ENCODE peak calls at places on chromosomes 3 and 15, in four cellular contexts. Q is K562, I is SK-N-SH, X is H1. E is an unnamed sample.

GRCh38 chr15:83516935-83517334 is 69.8 kb downstream of the SH3GL3 start:
- DNase-seq in Q (peak; percentile 38), X (no peak), I (no peak), E (no peak)

GRCh38 chr3:179961081-179962078 is 75.4 kb downstream of the PEX5L start:
- DNase-seq in Q (no peak), X (no peak), I (no peak), E (peak; percentile 71)

GRCh38 chr3:94524102-94524922 is 461.5 kb downstream of the NSUN3 start:
- DNase-seq in Q (no peak), X (no peak), I (no peak), E (no peak)

GRCh38 chr3:59559721-59560514 is 510.1 kb upstream of the CFAP20DC start:
- DNase-seq in Q (no peak), X (no peak), I (no peak), E (no peak)

GRCh38 chr15:71807125-71807629 is 3.2 kb upstream of the NR2E3 start:
- DNase-seq in I (peak; percentile 29), X (no peak), Q (no peak), E (no peak)

GRCh38 chr3:48765376-48765775 is 48.4 kb upstream of the IP6K2 start:
- DNase-seq in Q (no peak), X (no peak), I (peak; percentile 27), E (no peak)

GRCh38 chr3:188170461-188171459 is 16.8 kb downstream of the LPP start:
- DNase-seq in X (no peak), Q (no peak), I (no peak), E (no peak)

GRCh38 chr3:64650710-64651109 is 37.1 kb downstream of the ADAMTS9 start:
- DNase-seq in I (no peak), Q (no peak), X (no peak), E (no peak)

GRCh38 chr3:138945646-138946553 is 1.0 kb downstream of the FOXL2 start:
- DNase-seq in X (no peak), I (peak; percentile 79), Q (peak; percentile 56), E (no peak)

GRCh38 chr3:71183544-71183943 is 400.0 kb downstream of the FOXP1 start:
- DNase-seq in I (no peak), Q (no peak), X (no peak), E (no peak)

GRCh38 chr3:71184252-71184651 is 399.3 kb downstream of the FOXP1 start:
- DNase-seq in Q (no peak), I (no peak), X (no peak), E (no peak)

GRCh38 chr3:71187715-71188114 is 395.8 kb downstream of the FOXP1 start:
- DNase-seq in I (no peak), Q (no peak), X (no peak), E (no peak)

GRCh38 chr3:71186816-71187215 is 396.7 kb downstream of the FOXP1 start:
- DNase-seq in I (no peak), X (no peak), Q (no peak), E (no peak)

GRCh38 chr3:71185733-71186455 is 397.6 kb downstream of the FOXP1 start:
- DNase-seq in Q (peak; percentile 34), X (no peak), I (no peak), E (no peak)
- TF ChIP-seq NRF1 in Q (no peak), X (no peak), I (no peak), E (no peak)

DNA sequence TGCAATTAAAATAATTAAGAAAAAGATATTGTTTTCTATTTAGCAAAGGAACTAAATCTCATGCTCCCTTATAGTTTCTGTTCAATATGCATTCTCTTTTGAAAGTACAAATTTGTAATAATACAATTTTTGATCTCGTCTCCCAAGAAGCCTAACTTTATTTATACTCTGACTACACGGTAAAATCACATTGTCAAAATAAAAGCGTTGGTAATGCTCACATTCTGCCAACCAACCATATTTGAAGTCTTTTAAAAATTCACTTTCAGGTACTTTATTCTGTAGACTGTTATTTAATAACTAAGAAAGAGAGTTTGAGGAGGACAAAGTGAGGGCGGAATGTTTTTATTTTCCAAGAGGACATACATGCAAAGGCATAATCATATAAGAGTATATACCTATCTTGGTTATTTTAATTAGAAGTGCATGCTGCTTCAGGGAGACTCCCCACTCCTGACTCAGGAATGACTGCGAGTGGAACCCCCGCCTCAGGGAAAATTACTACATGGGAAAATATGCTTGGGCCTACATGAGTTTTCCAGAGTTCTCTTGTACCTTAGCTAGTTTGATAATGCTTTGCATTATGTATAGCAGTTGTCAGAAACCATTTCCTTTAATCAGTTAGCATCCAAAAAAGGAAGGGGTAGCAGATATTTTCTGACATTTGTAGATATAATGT is 19.3 kb downstream of the MBNL1 start:
- DNase-seq in Q (no peak), I (no peak), X (no peak), E (no peak)
- TF ChIP-seq NRF1 in Q (no peak), I (no peak), X (no peak), E (no peak)

DNA sequence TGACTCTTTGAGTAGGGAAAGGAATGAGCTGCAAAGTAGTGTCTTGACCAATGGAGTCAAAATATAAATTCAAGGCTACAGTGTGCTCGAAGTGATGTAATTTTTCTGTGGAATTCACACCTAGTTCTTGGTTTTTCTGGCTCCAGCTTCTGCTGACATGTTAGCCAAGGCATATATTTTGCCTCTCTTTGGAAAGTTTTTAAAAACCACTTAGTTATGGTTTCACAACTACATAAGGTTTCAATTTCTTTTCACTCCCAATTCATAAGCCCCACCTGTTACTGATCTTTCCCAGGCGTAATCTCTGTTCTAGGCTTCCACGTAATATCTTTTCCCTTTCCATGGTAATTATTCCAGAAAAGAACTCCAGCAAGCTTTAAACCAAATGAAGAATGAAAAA is 46.9 kb downstream of the GADL1 start:
- DNase-seq in Q (no peak), I (no peak), X (no peak), E (no peak)
- TF ChIP-seq NRF1 in Q (no peak), I (no peak), X (no peak), E (no peak)

GRCh38 chr15:96331942-96332853 is 1.7 kb downstream of the NR2F2 start:
- DNase-seq in Q (no peak), X (no peak), I (no peak), E (no peak)
- TF ChIP-seq NRF1 in Q (no peak), X (no peak), I (no peak), E (no peak)

E was measured in GM12878.